ENCODE peak calls at places on chromosomes 7 and 10, in six cellular contexts. One of them, this sample, is unnamed.

GRCh38 chr7:1050956-1051690 is 6.8 kb downstream of the GPR146 start:
- DNase-seq in fibroblast of the conjunctiva: no peak
- DNase-seq in stimulated activated CD4-positive, alpha-beta T cell treated with anti-CD3 and anti-CD28 coated beads, Interleukin-2, amount 100 ng/mL, for 48 hours: no peak
- DNase-seq in Right ventricle myocardium superior: peak; percentile 76
- DNase-seq in activated CD8-positive, alpha-beta T cell treated with anti-CD3 and anti-CD28 coated beads for 36 hours: no peak
- DNase-seq in NB4: no peak
- DNase-seq in this sample: no peak

GRCh38 chr10:102267748-102268147 is 22.4 kb downstream of the GBF1 start:
- DNase-seq in fibroblast of the conjunctiva: peak; percentile 36
- DNase-seq in NB4: no peak
- DNase-seq in Right ventricle myocardium superior: no peak
- DNase-seq in activated CD8-positive, alpha-beta T cell treated with anti-CD3 and anti-CD28 coated beads for 36 hours: no peak
- DNase-seq in stimulated activated CD4-positive, alpha-beta T cell treated with anti-CD3 and anti-CD28 coated beads, Interleukin-2, amount 100 ng/mL, for 48 hours: no peak
- DNase-seq in this sample: no peak

GRCh38 chr10:110840225-110840922 is 31.4 kb upstream of the PDCD4 start:
- DNase-seq in NB4: no peak
- DNase-seq in fibroblast of the conjunctiva: no peak
- DNase-seq in activated CD8-positive, alpha-beta T cell treated with anti-CD3 and anti-CD28 coated beads for 36 hours: no peak
- DNase-seq in Right ventricle myocardium superior: peak; percentile 64
- DNase-seq in stimulated activated CD4-positive, alpha-beta T cell treated with anti-CD3 and anti-CD28 coated beads, Interleukin-2, amount 100 ng/mL, for 48 hours: no peak
- DNase-seq in this sample: no peak

GRCh38 chr7:5470167-5470532 is 46.5 kb upstream of the TNRC18 start:
- DNase-seq in activated CD8-positive, alpha-beta T cell treated with anti-CD3 and anti-CD28 coated beads for 36 hours: no peak
- DNase-seq in stimulated activated CD4-positive, alpha-beta T cell treated with anti-CD3 and anti-CD28 coated beads, Interleukin-2, amount 100 ng/mL, for 48 hours: no peak
- DNase-seq in Right ventricle myocardium superior: no peak
- DNase-seq in NB4: no peak
- DNase-seq in fibroblast of the conjunctiva: no peak
- DNase-seq in this sample: no peak

GRCh38 chr7:42666994-42667393 is 244.9 kb downstream of the C7orf25 start:
- DNase-seq in NB4: no peak
- DNase-seq in Right ventricle myocardium superior: no peak
- DNase-seq in fibroblast of the conjunctiva: no peak
- DNase-seq in stimulated activated CD4-positive, alpha-beta T cell treated with anti-CD3 and anti-CD28 coated beads, Interleukin-2, amount 100 ng/mL, for 48 hours: no peak
- DNase-seq in activated CD8-positive, alpha-beta T cell treated with anti-CD3 and anti-CD28 coated beads for 36 hours: no peak
- DNase-seq in this sample: no peak

GRCh38 chr7:17070117-17070750 is 188.5 kb upstream of the AGR3 start:
- DNase-seq in Right ventricle myocardium superior: no peak
- DNase-seq in fibroblast of the conjunctiva: no peak
- DNase-seq in stimulated activated CD4-positive, alpha-beta T cell treated with anti-CD3 and anti-CD28 coated beads, Interleukin-2, amount 100 ng/mL, for 48 hours: no peak
- DNase-seq in NB4: no peak
- DNase-seq in activated CD8-positive, alpha-beta T cell treated with anti-CD3 and anti-CD28 coated beads for 36 hours: no peak
- DNase-seq in this sample: no peak

GRCh38 chr7:34269084-34269483 is 363.7 kb downstream of the BMPER start:
- DNase-seq in activated CD8-positive, alpha-beta T cell treated with anti-CD3 and anti-CD28 coated beads for 36 hours: no peak
- DNase-seq in stimulated activated CD4-positive, alpha-beta T cell treated with anti-CD3 and anti-CD28 coated beads, Interleukin-2, amount 100 ng/mL, for 48 hours: no peak
- DNase-seq in NB4: no peak
- DNase-seq in fibroblast of the conjunctiva: no peak
- DNase-seq in Right ventricle myocardium superior: no peak
- DNase-seq in this sample: no peak

GRCh38 chr10:3008518-3009195 is 58.7 kb upstream of the PFKP start:
- DNase-seq in stimulated activated CD4-positive, alpha-beta T cell treated with anti-CD3 and anti-CD28 coated beads, Interleukin-2, amount 100 ng/mL, for 48 hours: no peak
- DNase-seq in activated CD8-positive, alpha-beta T cell treated with anti-CD3 and anti-CD28 coated beads for 36 hours: no peak
- DNase-seq in Right ventricle myocardium superior: no peak
- DNase-seq in NB4: no peak
- DNase-seq in fibroblast of the conjunctiva: no peak
- DNase-seq in this sample: peak; percentile 10

GRCh38 chr7:112481833-112482669 is 1.3 kb downstream of the LSMEM1 start:
- DNase-seq in NB4: peak; percentile 36
- DNase-seq in fibroblast of the conjunctiva: peak; percentile 85
- DNase-seq in Right ventricle myocardium superior: no peak
- DNase-seq in stimulated activated CD4-positive, alpha-beta T cell treated with anti-CD3 and anti-CD28 coated beads, Interleukin-2, amount 100 ng/mL, for 48 hours: no peak
- DNase-seq in activated CD8-positive, alpha-beta T cell treated with anti-CD3 and anti-CD28 coated beads for 36 hours: no peak
- DNase-seq in this sample: no peak

GRCh38 chr7:137940656-137941518 is 61.0 kb downstream of the CREB3L2 start:
- DNase-seq in fibroblast of the conjunctiva: peak; percentile 51
- DNase-seq in activated CD8-positive, alpha-beta T cell treated with anti-CD3 and anti-CD28 coated beads for 36 hours: no peak
- DNase-seq in NB4: no peak
- DNase-seq in Right ventricle myocardium superior: no peak
- DNase-seq in stimulated activated CD4-positive, alpha-beta T cell treated with anti-CD3 and anti-CD28 coated beads, Interleukin-2, amount 100 ng/mL, for 48 hours: no peak
- DNase-seq in this sample: no peak

GRCh38 chr7:131502810-131503545 is 53.5 kb downstream of the PODXL start:
- DNase-seq in activated CD8-positive, alpha-beta T cell treated with anti-CD3 and anti-CD28 coated beads for 36 hours: no peak
- DNase-seq in NB4: no peak
- DNase-seq in fibroblast of the conjunctiva: peak; percentile 31
- DNase-seq in Right ventricle myocardium superior: peak; percentile 75
- DNase-seq in stimulated activated CD4-positive, alpha-beta T cell treated with anti-CD3 and anti-CD28 coated beads, Interleukin-2, amount 100 ng/mL, for 48 hours: no peak
- DNase-seq in this sample: no peak

GRCh38 chr7:108016841-108017775 is 14.1 kb upstream of the LAMB1 start:
- DNase-seq in fibroblast of the conjunctiva: no peak
- DNase-seq in activated CD8-positive, alpha-beta T cell treated with anti-CD3 and anti-CD28 coated beads for 36 hours: peak; percentile 21
- DNase-seq in NB4: peak; percentile 21
- DNase-seq in stimulated activated CD4-positive, alpha-beta T cell treated with anti-CD3 and anti-CD28 coated beads, Interleukin-2, amount 100 ng/mL, for 48 hours: no peak
- DNase-seq in Right ventricle myocardium superior: no peak
- DNase-seq in this sample: no peak

GRCh38 chr7:151550601-151551286 is 31.0 kb upstream of the RHEB start:
- DNase-seq in activated CD8-positive, alpha-beta T cell treated with anti-CD3 and anti-CD28 coated beads for 36 hours: no peak
- DNase-seq in Right ventricle myocardium superior: no peak
- DNase-seq in fibroblast of the conjunctiva: no peak
- DNase-seq in NB4: no peak
- DNase-seq in stimulated activated CD4-positive, alpha-beta T cell treated with anti-CD3 and anti-CD28 coated beads, Interleukin-2, amount 100 ng/mL, for 48 hours: no peak
- DNase-seq in this sample: peak; percentile 30

GRCh38 chr10:92756233-92757065 is 66.7 kb downstream of the HHEX start:
- DNase-seq in activated CD8-positive, alpha-beta T cell treated with anti-CD3 and anti-CD28 coated beads for 36 hours: no peak
- DNase-seq in NB4: peak; percentile 72
- DNase-seq in stimulated activated CD4-positive, alpha-beta T cell treated with anti-CD3 and anti-CD28 coated beads, Interleukin-2, amount 100 ng/mL, for 48 hours: no peak
- DNase-seq in Right ventricle myocardium superior: no peak
- DNase-seq in fibroblast of the conjunctiva: no peak
- DNase-seq in this sample: no peak

GRCh38 chr7:90838799-90839198 is 242.7 kb downstream of the CDK14 start:
- DNase-seq in fibroblast of the conjunctiva: no peak
- DNase-seq in stimulated activated CD4-positive, alpha-beta T cell treated with anti-CD3 and anti-CD28 coated beads, Interleukin-2, amount 100 ng/mL, for 48 hours: no peak
- DNase-seq in Right ventricle myocardium superior: no peak
- DNase-seq in NB4: no peak
- DNase-seq in activated CD8-positive, alpha-beta T cell treated with anti-CD3 and anti-CD28 coated beads for 36 hours: no peak
- DNase-seq in this sample: no peak

GRCh38 chr7:156903232-156903909 is 10.4 kb upstream of the LMBR1 start:
- DNase-seq in stimulated activated CD4-positive, alpha-beta T cell treated with anti-CD3 and anti-CD28 coated beads, Interleukin-2, amount 100 ng/mL, for 48 hours: no peak
- DNase-seq in NB4: no peak
- DNase-seq in fibroblast of the conjunctiva: peak; percentile 38
- DNase-seq in Right ventricle myocardium superior: no peak
- DNase-seq in activated CD8-positive, alpha-beta T cell treated with anti-CD3 and anti-CD28 coated beads for 36 hours: peak; percentile 55
- DNase-seq in this sample: peak; percentile 60

GRCh38 chr7:44213872-44214595 is 13.3 kb downstream of the YKT6 start:
- DNase-seq in NB4: peak; percentile 66
- DNase-seq in Right ventricle myocardium superior: peak; percentile 27
- DNase-seq in stimulated activated CD4-positive, alpha-beta T cell treated with anti-CD3 and anti-CD28 coated beads, Interleukin-2, amount 100 ng/mL, for 48 hours: no peak
- DNase-seq in fibroblast of the conjunctiva: peak; percentile 14
- DNase-seq in activated CD8-positive, alpha-beta T cell treated with anti-CD3 and anti-CD28 coated beads for 36 hours: no peak
- DNase-seq in this sample: no peak

GRCh38 chr10:29860159-29860558 is 199.2 kb downstream of the JCAD start:
- DNase-seq in NB4: peak; percentile 62
- DNase-seq in Right ventricle myocardium superior: no peak
- DNase-seq in stimulated activated CD4-positive, alpha-beta T cell treated with anti-CD3 and anti-CD28 coated beads, Interleukin-2, amount 100 ng/mL, for 48 hours: no peak
- DNase-seq in activated CD8-positive, alpha-beta T cell treated with anti-CD3 and anti-CD28 coated beads for 36 hours: no peak
- DNase-seq in fibroblast of the conjunctiva: peak; percentile 34
- DNase-seq in this sample: no peak

This sample was measured in osteocyte.